ENCODE peak calls at places on chromosomes 7 and 10, in eight cellular contexts. S is GM13977, Q is H9, E is thoracic aorta, I is lung, L is GM12865, D is AG09309, P is left ventricle myocardium inferior. B is an unnamed sample.

GRCh38 chr7:5595545-5596045 is 172.0 kb upstream of the TNRC18 start:
- DNase-seq in S (peak; percentile 61), Q (no peak), E (peak; percentile 26), I (no peak), L (peak; percentile 53), D (no peak), P (no peak), B (no peak)

GRCh38 chr10:92957223-92958010 is 103.2 kb upstream of the CYP26C1 start:
- DNase-seq in S (no peak), Q (no peak), E (no peak), I (no peak), L (no peak), D (no peak), P (no peak), B (no peak)

GRCh38 chr7:143416565-143417149 is 8.0 kb upstream of the EPHA1 start:
- DNase-seq in S (peak; percentile 80), Q (no peak), E (no peak), I (no peak), L (peak; percentile 56), D (no peak), P (no peak), B (peak; percentile 74)

GRCh38 chr10:121323448-121323847 is 274.8 kb downstream of the FGFR2 start:
- DNase-seq in S (no peak), Q (no peak), E (no peak), I (no peak), L (no peak), D (no peak), P (no peak), B (no peak)

GRCh38 chr7:137970263-137970975 is 31.5 kb downstream of the CREB3L2 start:
- DNase-seq in S (no peak), Q (no peak), E (no peak), I (no peak), L (no peak), D (peak; percentile 92), P (peak; percentile 57), B (no peak)

GRCh38 chr7:45073031-45073842 is 15.5 kb downstream of the NACAD start:
- DNase-seq in S (no peak), Q (no peak), E (no peak), I (no peak), L (no peak), D (no peak), P (no peak), B (no peak)

GRCh38 chr10:22682237-22683192 is 31.9 kb downstream of the PIP4K2A start:
- DNase-seq in S (no peak), Q (no peak), E (no peak), I (no peak), L (peak; percentile 73), D (no peak), P (no peak), B (no peak)

GRCh38 chr10:128662520-128662919 is 536.3 kb upstream of the MKI67 start:
- DNase-seq in S (no peak), Q (no peak), E (no peak), I (no peak), L (no peak), D (no peak), P (no peak), B (no peak)

GRCh38 chr10:79049931-79050895 is 18.6 kb upstream of the ZMIZ1 start:
- DNase-seq in S (no peak), Q (no peak), E (no peak), I (no peak), L (no peak), D (no peak), P (peak; percentile 1), B (no peak)

GRCh38 chr10:117994771-117995170 is 52.0 kb downstream of the RAB11FIP2 start:
- DNase-seq in S (no peak), Q (no peak), E (no peak), I (no peak), L (no peak), D (no peak), P (no peak), B (no peak)

GRCh38 chr7:90645784-90646183 is 49.7 kb downstream of the CDK14 start:
- DNase-seq in S (peak; percentile 16), Q (no peak), E (no peak), I (no peak), L (no peak), D (no peak), P (no peak), B (no peak)

GRCh38 chr7:35820858-35821257 is 20.0 kb downstream of the SEPTIN7 start:
- DNase-seq in S (no peak), Q (no peak), E (no peak), I (no peak), L (no peak), D (no peak), P (no peak), B (no peak)

GRCh38 chr7:33579117-33579516 is 326.2 kb upstream of the BMPER start:
- DNase-seq in S (no peak), Q (no peak), E (no peak), I (no peak), L (no peak), D (no peak), P (no peak), B (no peak)

GRCh38 chr10:29322918-29323317 is 34.0 kb downstream of the LYZL1 start:
- DNase-seq in S (no peak), Q (no peak), E (no peak), I (no peak), L (no peak), D (no peak), P (no peak), B (no peak)

GRCh38 chr7:142012825-142013506 is 17.3 kb downstream of the MGAM start:
- DNase-seq in S (no peak), Q (peak; percentile 48), E (no peak), I (no peak), L (no peak), D (no peak), P (no peak), B (no peak)

DNA sequence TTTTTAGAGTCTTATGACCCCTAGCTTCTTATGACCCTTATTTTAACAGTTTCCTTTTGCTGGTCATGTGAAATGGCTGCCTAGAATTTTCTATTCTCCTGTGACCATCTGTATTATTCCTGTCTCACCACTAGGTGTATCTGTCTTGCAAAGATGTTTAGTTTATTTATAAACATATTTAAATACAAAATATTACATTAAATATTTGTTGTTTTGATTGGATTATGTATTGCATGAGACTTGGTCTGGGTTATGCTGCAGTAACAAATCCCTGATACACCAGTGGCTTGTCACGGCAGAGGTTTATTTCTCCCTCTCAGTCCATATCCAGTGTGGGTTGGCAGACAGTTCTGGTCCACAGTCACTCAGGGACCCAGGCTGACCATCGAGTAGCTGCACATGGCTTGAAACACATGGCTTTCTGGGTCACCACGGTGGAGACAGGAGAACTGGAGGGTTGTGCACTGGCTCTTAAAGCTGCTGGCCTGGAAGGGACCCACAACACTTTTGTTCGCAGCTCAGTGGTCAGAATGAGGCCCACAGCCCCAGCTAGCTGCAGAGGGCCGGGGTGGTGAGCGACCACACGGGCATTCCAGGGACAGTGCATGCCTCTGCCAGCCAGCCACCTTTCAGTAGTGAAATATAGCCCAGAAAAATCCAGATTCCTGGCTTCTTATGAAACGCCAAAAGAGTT is 7.4 kb downstream of the RASSF4 start:
- DNase-seq in S (no peak), Q (peak; percentile 18), E (no peak), I (no peak), L (no peak), D (no peak), P (no peak), B (no peak)
- TF ChIP-seq CTCF in S (peak; percentile 22), Q (peak; percentile 50), E (no peak), I (no peak), L (no peak), D (no peak), P (peak; percentile 41), B (no peak)

DNA sequence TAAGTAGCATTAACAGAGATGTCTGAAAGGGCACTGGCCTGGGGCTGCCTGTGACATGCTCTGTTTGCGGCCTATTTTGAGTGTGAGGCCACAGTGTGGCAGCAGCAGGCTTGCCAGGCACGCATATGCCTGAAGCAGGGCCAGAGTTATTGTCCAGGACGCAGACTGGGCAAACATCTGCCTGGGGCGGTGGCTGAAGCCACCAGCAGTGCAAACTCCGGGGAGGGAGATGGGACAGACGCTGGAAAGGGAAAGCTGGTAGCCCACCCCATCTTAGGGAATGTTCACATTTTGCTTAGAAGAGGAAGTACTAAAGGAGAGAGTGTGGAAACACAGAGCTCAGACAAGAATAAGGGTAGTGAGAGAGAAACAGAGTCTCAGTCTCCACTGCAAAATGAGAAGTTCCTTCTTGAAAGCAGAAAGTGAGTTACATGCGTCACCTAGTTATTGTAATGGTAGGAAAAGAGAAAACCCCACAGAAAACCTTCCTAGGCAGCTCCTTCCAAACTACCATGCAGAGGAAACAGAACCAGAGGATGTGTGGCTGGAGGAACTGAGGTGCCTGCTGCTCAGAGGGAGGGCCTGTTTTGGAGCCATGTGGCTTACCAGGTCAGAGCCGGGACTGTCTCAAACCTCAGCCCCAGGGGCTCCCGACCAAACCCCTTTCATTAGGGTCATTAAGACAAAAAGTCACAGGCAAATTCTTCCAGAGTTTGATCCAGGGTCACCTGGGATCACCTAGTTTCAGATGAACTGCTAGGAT is 14.5 kb downstream of the AKR1B1 start:
- DNase-seq in S (no peak), Q (no peak), E (no peak), I (no peak), L (no peak), D (no peak), P (peak; percentile 44), B (no peak)
- TF ChIP-seq CTCF in S (peak; percentile 10), Q (no peak), E (no peak), I (no peak), L (no peak), D (no peak), P (peak; percentile 42), B (no peak)

DNA sequence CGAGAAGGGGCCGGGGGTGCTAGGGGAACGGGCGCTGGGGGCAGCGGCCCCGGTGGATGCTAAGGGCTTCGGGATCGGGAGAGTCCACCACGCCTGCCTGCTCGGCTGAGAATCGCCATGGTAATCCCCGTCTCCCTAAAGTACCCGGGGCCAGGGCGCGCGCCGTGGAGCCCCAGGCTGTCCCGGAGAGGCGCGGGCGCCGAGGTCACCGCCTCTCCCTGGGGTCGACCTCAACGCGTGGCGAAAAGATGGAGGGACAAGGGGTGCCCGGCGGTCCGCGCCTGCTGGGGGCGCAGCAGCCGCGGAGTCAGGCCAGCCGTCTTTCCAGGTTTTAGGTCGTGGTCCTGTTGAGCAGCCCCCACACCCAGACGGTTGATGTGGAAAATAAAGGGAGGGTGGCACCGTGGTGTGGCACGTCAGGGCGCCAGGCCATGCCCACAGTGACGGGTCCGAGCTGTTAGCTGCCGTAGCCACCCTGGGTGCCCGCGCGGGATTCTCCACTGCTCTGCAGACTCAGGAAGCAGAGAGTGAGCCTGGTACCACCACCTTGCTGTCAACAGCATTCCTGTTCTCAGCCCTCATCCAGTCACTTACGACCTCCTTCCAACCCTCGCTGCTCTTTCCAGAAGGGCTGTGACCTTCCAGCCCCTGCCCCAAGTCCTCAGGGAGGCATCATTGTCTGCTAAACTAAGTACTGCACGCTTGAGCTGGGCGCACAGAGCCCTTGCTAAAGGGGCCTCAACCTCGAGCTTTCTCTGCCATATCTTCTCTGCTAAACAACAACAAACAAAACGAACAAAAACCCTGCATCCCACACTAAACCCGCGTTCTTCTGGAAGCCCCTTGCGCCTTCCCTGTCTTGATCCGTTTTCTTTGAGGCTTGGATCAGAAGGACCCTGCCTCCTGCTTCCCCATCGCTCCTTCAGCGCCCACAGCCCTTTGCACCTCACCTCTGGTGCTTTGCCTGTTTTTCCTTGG is 666 bp downstream of the SMKR1 start:
- DNase-seq in S (no peak), Q (peak; percentile 60), E (no peak), I (no peak), L (no peak), D (no peak), P (no peak), B (no peak)
- TF ChIP-seq CTCF in S (peak; percentile 24), Q (peak; percentile 47), E (no peak), I (no peak), L (no peak), D (no peak), P (no peak), B (no peak)

GRCh38 chr10:86727459-86727858 is 29.0 kb upstream of the BMPR1A start:
- DNase-seq in S (no peak), Q (no peak), E (no peak), I (no peak), L (no peak), D (no peak), P (no peak), B (no peak)
- TF ChIP-seq CTCF in S (no peak), Q (no peak), E (no peak), I (no peak), L (no peak), D (no peak), P (no peak), B (no peak)

B was measured in GM13976.